ENCODE peak calls at places on chromosome 19, in six cellular contexts. One of them, this sample, is unnamed.

GRCh38 chr19:35081201-35081600 is 34.4 kb upstream of the FXYD3 start:
- DNase-seq in activated naive CD4-positive, alpha-beta T cell treated with anti-CD3 and anti-CD28 coated beads, Interleukin-2, amount 10 ng/mL, durations not matched to agents 7 days and 5 days: no peak
- DNase-seq in head of caudate nucleus: no peak
- DNase-seq in GM19239: no peak
- DNase-seq in brain microvascular endothelial cell: no peak
- DNase-seq in uterus: no peak
- DNase-seq in this sample: no peak

GRCh38 chr19:3955688-3956087 is 15.2 kb downstream of the DAPK3 start:
- DNase-seq in activated naive CD4-positive, alpha-beta T cell treated with anti-CD3 and anti-CD28 coated beads, Interleukin-2, amount 10 ng/mL, durations not matched to agents 7 days and 5 days: no peak
- DNase-seq in head of caudate nucleus: no peak
- DNase-seq in GM19239: no peak
- DNase-seq in brain microvascular endothelial cell: no peak
- DNase-seq in uterus: no peak
- DNase-seq in this sample: no peak

GRCh38 chr19:17985037-17985818 is 18.3 kb downstream of the KCNN1 start:
- DNase-seq in activated naive CD4-positive, alpha-beta T cell treated with anti-CD3 and anti-CD28 coated beads, Interleukin-2, amount 10 ng/mL, durations not matched to agents 7 days and 5 days: no peak
- DNase-seq in head of caudate nucleus: no peak
- DNase-seq in GM19239: no peak
- DNase-seq in brain microvascular endothelial cell: no peak
- DNase-seq in uterus: no peak
- DNase-seq in this sample: no peak

GRCh38 chr19:28169168-28169862 is 1043.6 kb downstream of the UQCRFS1 start:
- DNase-seq in activated naive CD4-positive, alpha-beta T cell treated with anti-CD3 and anti-CD28 coated beads, Interleukin-2, amount 10 ng/mL, durations not matched to agents 7 days and 5 days: no peak
- DNase-seq in head of caudate nucleus: no peak
- DNase-seq in GM19239: no peak
- DNase-seq in brain microvascular endothelial cell: no peak
- DNase-seq in uterus: no peak
- DNase-seq in this sample: no peak

GRCh38 chr19:58511353-58512208 is at the start of gene SLC27A5:
- DNase-seq in activated naive CD4-positive, alpha-beta T cell treated with anti-CD3 and anti-CD28 coated beads, Interleukin-2, amount 10 ng/mL, durations not matched to agents 7 days and 5 days: no peak
- DNase-seq in head of caudate nucleus: no peak
- DNase-seq in GM19239: no peak
- DNase-seq in brain microvascular endothelial cell: no peak
- DNase-seq in uterus: no peak
- DNase-seq in this sample: no peak

GRCh38 chr19:49921871-49922755 is 6.9 kb upstream of the ATF5 start:
- DNase-seq in activated naive CD4-positive, alpha-beta T cell treated with anti-CD3 and anti-CD28 coated beads, Interleukin-2, amount 10 ng/mL, durations not matched to agents 7 days and 5 days: no peak
- DNase-seq in head of caudate nucleus: no peak
- DNase-seq in GM19239: no peak
- DNase-seq in brain microvascular endothelial cell: peak
- DNase-seq in uterus: no peak
- DNase-seq in this sample: peak

GRCh38 chr19:11377237-11377636 is 2.8 kb downstream of the SWSAP1 start:
- DNase-seq in activated naive CD4-positive, alpha-beta T cell treated with anti-CD3 and anti-CD28 coated beads, Interleukin-2, amount 10 ng/mL, durations not matched to agents 7 days and 5 days: peak
- DNase-seq in head of caudate nucleus: peak
- DNase-seq in GM19239: no peak
- DNase-seq in brain microvascular endothelial cell: peak
- DNase-seq in uterus: peak
- DNase-seq in this sample: peak

GRCh38 chr19:32789429-32789828 is 69.9 kb downstream of the TDRD12 start:
- DNase-seq in activated naive CD4-positive, alpha-beta T cell treated with anti-CD3 and anti-CD28 coated beads, Interleukin-2, amount 10 ng/mL, durations not matched to agents 7 days and 5 days: no peak
- DNase-seq in head of caudate nucleus: no peak
- DNase-seq in GM19239: no peak
- DNase-seq in brain microvascular endothelial cell: no peak
- DNase-seq in uterus: no peak
- DNase-seq in this sample: no peak

GRCh38 chr19:19514215-19514633 is 1.1 kb downstream of the TSSK6 start:
- DNase-seq in activated naive CD4-positive, alpha-beta T cell treated with anti-CD3 and anti-CD28 coated beads, Interleukin-2, amount 10 ng/mL, durations not matched to agents 7 days and 5 days: no peak
- DNase-seq in head of caudate nucleus: peak
- DNase-seq in GM19239: no peak
- DNase-seq in brain microvascular endothelial cell: peak
- DNase-seq in uterus: peak
- DNase-seq in this sample: no peak

GRCh38 chr19:34274827-34275625 is 20.7 kb downstream of the GARRE1 start:
- DNase-seq in activated naive CD4-positive, alpha-beta T cell treated with anti-CD3 and anti-CD28 coated beads, Interleukin-2, amount 10 ng/mL, durations not matched to agents 7 days and 5 days: no peak
- DNase-seq in head of caudate nucleus: no peak
- DNase-seq in GM19239: no peak
- DNase-seq in brain microvascular endothelial cell: peak
- DNase-seq in uterus: no peak
- DNase-seq in this sample: peak

GRCh38 chr19:18197941-18198340 is 4.9 kb downstream of the MPV17L2 start:
- DNase-seq in activated naive CD4-positive, alpha-beta T cell treated with anti-CD3 and anti-CD28 coated beads, Interleukin-2, amount 10 ng/mL, durations not matched to agents 7 days and 5 days: no peak
- DNase-seq in head of caudate nucleus: no peak
- DNase-seq in GM19239: no peak
- DNase-seq in brain microvascular endothelial cell: no peak
- DNase-seq in uterus: no peak
- DNase-seq in this sample: no peak

GRCh38 chr19:37979547-37980082 is 72.6 kb downstream of the SIPA1L3 start:
- DNase-seq in activated naive CD4-positive, alpha-beta T cell treated with anti-CD3 and anti-CD28 coated beads, Interleukin-2, amount 10 ng/mL, durations not matched to agents 7 days and 5 days: no peak
- DNase-seq in head of caudate nucleus: no peak
- DNase-seq in GM19239: no peak
- DNase-seq in brain microvascular endothelial cell: no peak
- DNase-seq in uterus: no peak
- DNase-seq in this sample: no peak

GRCh38 chr19:48900477-48901452 is 653 bp downstream of the NUCB1 start:
- DNase-seq in activated naive CD4-positive, alpha-beta T cell treated with anti-CD3 and anti-CD28 coated beads, Interleukin-2, amount 10 ng/mL, durations not matched to agents 7 days and 5 days: peak
- DNase-seq in head of caudate nucleus: no peak
- DNase-seq in GM19239: peak
- DNase-seq in brain microvascular endothelial cell: no peak
- DNase-seq in uterus: no peak
- DNase-seq in this sample: peak

GRCh38 chr19:1942078-1942933 is 1.3 kb downstream of the CSNK1G2 start:
- DNase-seq in activated naive CD4-positive, alpha-beta T cell treated with anti-CD3 and anti-CD28 coated beads, Interleukin-2, amount 10 ng/mL, durations not matched to agents 7 days and 5 days: peak
- DNase-seq in head of caudate nucleus: peak
- DNase-seq in GM19239: peak
- DNase-seq in brain microvascular endothelial cell: peak
- DNase-seq in uterus: peak
- DNase-seq in this sample: peak

GRCh38 chr19:33740811-33741396 is 55.8 kb upstream of the KCTD15 start:
- DNase-seq in activated naive CD4-positive, alpha-beta T cell treated with anti-CD3 and anti-CD28 coated beads, Interleukin-2, amount 10 ng/mL, durations not matched to agents 7 days and 5 days: peak
- DNase-seq in head of caudate nucleus: no peak
- DNase-seq in GM19239: no peak
- DNase-seq in brain microvascular endothelial cell: peak
- DNase-seq in uterus: no peak
- DNase-seq in this sample: no peak

GRCh38 chr19:54248016-54248601 is 5.5 kb upstream of the LILRA6 start:
- DNase-seq in activated naive CD4-positive, alpha-beta T cell treated with anti-CD3 and anti-CD28 coated beads, Interleukin-2, amount 10 ng/mL, durations not matched to agents 7 days and 5 days: peak
- DNase-seq in head of caudate nucleus: peak
- DNase-seq in GM19239: no peak
- DNase-seq in brain microvascular endothelial cell: peak
- DNase-seq in uterus: no peak
- DNase-seq in this sample: no peak

GRCh38 chr19:46623915-46624502 is 880 bp downstream of the PTGIR start:
- DNase-seq in activated naive CD4-positive, alpha-beta T cell treated with anti-CD3 and anti-CD28 coated beads, Interleukin-2, amount 10 ng/mL, durations not matched to agents 7 days and 5 days: no peak
- DNase-seq in head of caudate nucleus: no peak
- DNase-seq in GM19239: no peak
- DNase-seq in brain microvascular endothelial cell: no peak
- DNase-seq in uterus: no peak
- DNase-seq in this sample: no peak

GRCh38 chr19:43560687-43561086 is 14.6 kb downstream of the XRCC1 start:
- DNase-seq in activated naive CD4-positive, alpha-beta T cell treated with anti-CD3 and anti-CD28 coated beads, Interleukin-2, amount 10 ng/mL, durations not matched to agents 7 days and 5 days: no peak
- DNase-seq in head of caudate nucleus: no peak
- DNase-seq in GM19239: no peak
- DNase-seq in brain microvascular endothelial cell: peak
- DNase-seq in uterus: no peak
- DNase-seq in this sample: peak

GRCh38 chr19:48059331-48059730 is 15.5 kb upstream of the CABP5 start:
- DNase-seq in activated naive CD4-positive, alpha-beta T cell treated with anti-CD3 and anti-CD28 coated beads, Interleukin-2, amount 10 ng/mL, durations not matched to agents 7 days and 5 days: no peak
- DNase-seq in head of caudate nucleus: peak
- DNase-seq in GM19239: no peak
- DNase-seq in brain microvascular endothelial cell: no peak
- DNase-seq in uterus: no peak
- DNase-seq in this sample: no peak

GRCh38 chr19:12821761-12822160 is 12.6 kb downstream of the RTBDN start:
- DNase-seq in activated naive CD4-positive, alpha-beta T cell treated with anti-CD3 and anti-CD28 coated beads, Interleukin-2, amount 10 ng/mL, durations not matched to agents 7 days and 5 days: no peak
- DNase-seq in head of caudate nucleus: no peak
- DNase-seq in GM19239: no peak
- DNase-seq in brain microvascular endothelial cell: no peak
- DNase-seq in uterus: no peak
- DNase-seq in this sample: no peak